ENCODE peak calls at places on chromosome 11, in four cellular contexts. U is IMR-90, Y is K562, I is GM12878. T is an unnamed sample. For H3K4me1, the result is how much of the 10 kb centered on the place peaks cover.

GRCh38 chr11:134385774-134386565 is 26.1 kb downstream of the B3GAT1 start:
- DNase-seq in I (no peak), Y (no peak), U (no peak), T (no peak)

GRCh38 chr11:57597971-57598830 is 716 bp downstream of the SERPING1 start:
- DNase-seq in Y (peak), I (no peak), U (peak), T (no peak)

GRCh38 chr11:14678350-14678749 is 34.7 kb downstream of the PDE3B start:
- DNase-seq in U (no peak), Y (no peak), I (no peak), T (no peak)

GRCh38 chr11:91220476-91221202 is 997.8 kb upstream of the CHORDC1 start:
- DNase-seq in I (no peak), Y (no peak), U (peak), T (no peak)

GRCh38 chr11:80167766-80168165 is 726.9 kb upstream of the TENM4 start:
- DNase-seq in Y (no peak), I (no peak), U (no peak), T (no peak)

GRCh38 chr11:113305440-113306336 is 8.7 kb upstream of the TTC12 start:
- DNase-seq in Y (peak), I (no peak), U (peak), T (peak)

GRCh38 chr11:75155570-75156422 is 4.9 kb downstream of the SLCO2B1 start:
- DNase-seq in Y (peak), U (no peak), I (no peak), T (no peak)

GRCh38 chr11:119723952-119724325 is 5.1 kb downstream of the NECTIN1 start:
- DNase-seq in I (no peak), Y (no peak), U (no peak), T (no peak)

GRCh38 chr11:19777032-19777341 is 64.3 kb downstream of the NAV2 start:
- DNase-seq in Y (no peak), I (no peak), U (no peak), T (no peak)

GRCh38 chr11:14105446-14105845 is 142.9 kb downstream of the SPON1 start:
- DNase-seq in Y (no peak), U (no peak), I (no peak), T (no peak)

GRCh38 chr11:82718307-82718706 is 15.4 kb downstream of the FAM181B start:
- DNase-seq in I (no peak), U (peak), Y (peak), T (peak)

GRCh38 chr11:61684870-61685610 is 4.8 kb downstream of the DAGLA start:
- DNase-seq in U (peak), Y (no peak), I (no peak), T (no peak)

GRCh38 chr11:121591405-121592033 is 138.8 kb upstream of the SORL1-AS1 start:
- DNase-seq in Y (peak), U (peak), I (peak), T (peak)

GRCh38 chr11:312092-312816 is 1.6 kb upstream of the IFITM1 start:
- DNase-seq in U (no peak), I (no peak), Y (no peak), T (no peak)

GRCh38 chr11:135022430-135022829 is 610.4 kb upstream of the B3GAT1 start:
- DNase-seq in I (no peak), U (no peak), Y (no peak), T (no peak)

GRCh38 chr11:30635401-30635989 is 49.3 kb upstream of the MPPED2 start:
- DNase-seq in Y (no peak), U (peak), I (no peak), T (peak)

GRCh38 chr11:130418756-130419155 is 9.7 kb downstream of the ADAMTS8 start:
- DNase-seq in I (no peak), Y (no peak), U (peak), T (no peak)

GRCh38 chr11:86067230-86068137 is 1.4 kb downstream of the PICALM start:
- DNase-seq in Y (no peak), I (no peak), U (no peak), T (peak)

GRCh38 chr11:134447696-134448095 is 35.7 kb upstream of the B3GAT1 start:
- DNase-seq in Y (no peak), U (no peak), I (no peak), T (no peak)

GRCh38 chr11:61482513-61482912 is 26.0 kb upstream of the LRRC10B start:
- DNase-seq in Y (peak), I (no peak), U (no peak), T (no peak)

GRCh38 chr11:31959711-31960110 is 131.2 kb upstream of the RCN1 start:
- DNase-seq in U (peak), Y (no peak), I (no peak), T (no peak)

GRCh38 chr11:112962854-112963367 is 1.7 kb downstream of the NCAM1 start:
- DNase-seq in Y (no peak), U (no peak), I (no peak), T (no peak)

GRCh38 chr11:102497061-102497460 is 33.5 kb downstream of the MMP7 start:
- DNase-seq in I (no peak), Y (no peak), U (peak), T (no peak)

GRCh38 chr11:58928691-58929090 is 10.6 kb upstream of the GLYATL1 start:
- DNase-seq in Y (no peak), I (no peak), U (no peak), T (no peak)

GRCh38 chr11:44033411-44033850 is 14.3 kb upstream of the ACCSL start:
- DNase-seq in U (no peak), Y (no peak), I (no peak), T (no peak)

GRCh38 chr11:61733120-61733978 is 19.1 kb upstream of the MYRF start:
- DNase-seq in Y (peak), I (peak), U (peak), T (peak)

GRCh38 chr11:134945993-134946392 is 534.0 kb upstream of the B3GAT1 start:
- DNase-seq in U (no peak), I (no peak), Y (no peak), T (no peak)

GRCh38 chr11:34339149-34340064 is 18.4 kb downstream of the ABTB2 start:
- DNase-seq in Y (no peak), U (no peak), I (peak), T (no peak)

GRCh38 chr11:129709801-129710398 is 105.7 kb upstream of the TMEM45B start:
- DNase-seq in Y (no peak), U (no peak), I (no peak), T (no peak)

GRCh38 chr11:15213471-15214231 is 98.9 kb downstream of the INSC start:
- DNase-seq in U (no peak), I (no peak), Y (no peak), T (no peak)

GRCh38 chr11:104484784-104485554 is 321.0 kb upstream of the PDGFD start:
- DNase-seq in I (no peak), Y (no peak), U (peak), T (no peak)

GRCh38 chr11:80163011-80163410 is 722.2 kb upstream of the TENM4 start:
- DNase-seq in I (no peak), Y (no peak), U (peak), T (no peak)

GRCh38 chr11:13336246-13336873 is 58.8 kb downstream of the BMAL1 start:
- DNase-seq in I (no peak), Y (no peak), U (peak), T (no peak)

GRCh38 chr11:114366331-114367243 is 33.7 kb downstream of the C11orf71 start:
- DNase-seq in I (no peak), U (peak), Y (no peak), T (peak)

GRCh38 chr11:133239530-133239929 is 292.8 kb downstream of the OPCML start:
- DNase-seq in I (no peak), Y (no peak), U (no peak), T (no peak)

DNA sequence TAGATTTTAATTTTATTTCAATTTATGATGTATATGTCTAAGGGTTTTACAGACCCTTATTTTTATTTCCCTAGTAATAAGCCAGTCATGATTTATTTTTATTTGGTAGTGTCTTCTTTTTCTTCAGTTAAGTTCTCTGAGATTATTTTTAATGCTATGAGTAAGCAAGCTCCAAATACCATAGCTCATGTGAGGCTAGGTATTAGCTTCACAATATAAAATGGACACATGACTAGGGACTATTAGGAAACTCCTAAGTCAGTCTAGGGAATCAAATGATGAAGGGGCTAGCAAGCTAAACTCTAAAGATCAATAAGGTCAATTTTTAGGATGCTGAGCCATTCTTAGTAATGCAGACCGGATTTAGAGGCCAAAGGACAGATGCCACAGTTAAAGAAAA is 45.9 kb downstream of the CKAP5 start:
- DNase-seq in Y (no peak), I (no peak), U (peak), T (peak)
- TF ChIP-seq FOS in Y (no peak), I (no peak), U (no peak), T (peak)

GRCh38 chr11:2378527-2379210 is 1.6 kb downstream of the CD81 start:
- DNase-seq in I (no peak), U (peak), Y (no peak), T (peak)
- H3K4me1 ChIP-seq in I (under half), U (under half), Y (under half), T (under half)

DNA sequence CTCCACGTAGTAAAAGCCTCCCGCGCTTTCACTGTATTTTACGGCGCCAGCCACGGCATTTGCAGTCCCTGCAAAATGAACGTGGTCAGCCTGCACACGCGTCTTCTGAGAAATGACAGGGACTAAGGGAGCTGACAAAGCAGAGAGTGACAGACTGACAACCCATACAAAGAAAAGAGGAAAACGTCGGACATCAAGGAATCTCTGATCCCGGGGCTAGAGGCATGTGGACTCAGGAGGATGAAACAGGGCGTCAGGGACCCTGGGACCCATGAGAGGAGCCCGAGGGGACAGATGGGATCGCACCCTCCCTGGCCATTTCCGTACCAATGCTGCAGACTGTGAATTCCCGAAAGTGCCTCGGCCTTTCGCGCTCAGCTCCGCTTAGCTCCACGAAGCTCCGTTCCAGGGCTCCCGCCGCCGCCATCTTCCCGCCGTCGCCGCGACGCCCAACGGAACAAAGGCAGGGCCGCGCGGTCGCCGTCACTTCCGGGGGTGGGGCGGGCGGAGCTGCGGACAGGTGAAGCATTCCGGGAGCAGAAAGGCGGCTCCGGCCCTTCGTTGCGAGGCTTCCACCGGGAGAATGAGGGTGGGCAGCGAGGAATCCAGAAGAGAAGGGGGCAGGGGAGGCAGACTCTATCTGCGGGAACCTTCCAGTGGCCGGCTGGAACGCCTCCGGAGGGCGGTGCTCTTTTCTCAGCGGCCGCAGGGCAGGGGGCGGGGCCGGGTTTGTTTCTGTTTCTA is at the start of gene NUP160:
- DNase-seq in U (peak), I (no peak), Y (peak), T (peak)
- TF ChIP-seq FOS in U (no peak), I (no peak), Y (no peak), T (no peak)

DNA sequence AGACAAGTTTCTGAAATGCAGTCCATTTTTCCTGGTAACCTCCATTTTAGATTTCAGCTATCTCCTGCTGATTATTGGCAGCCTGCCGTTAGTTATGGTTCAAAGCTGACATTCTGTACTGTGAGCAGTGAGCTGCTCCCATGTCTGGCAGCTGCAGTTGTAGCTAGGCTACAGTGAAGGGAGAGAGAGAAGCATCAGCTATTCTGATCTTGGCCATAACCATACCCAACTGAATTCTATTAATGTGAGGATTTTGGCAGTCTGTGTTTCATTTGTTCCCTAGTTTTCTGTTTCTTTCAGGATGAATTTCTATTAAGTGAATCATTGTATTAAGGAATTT is 33.4 kb downstream of the SIK2 start:
- DNase-seq in I (no peak), U (peak), Y (peak), T (no peak)
- H3K4me1 ChIP-seq in I (under half), U (under half), Y (under half), T (under half)

GRCh38 chr11:27553186-27553585 is 46.6 kb upstream of the LIN7C start:
- DNase-seq in I (no peak), U (no peak), Y (no peak), T (no peak)

GRCh38 chr11:27555264-27555663 is 48.7 kb upstream of the LIN7C start:
- DNase-seq in I (no peak), U (no peak), Y (no peak), T (no peak)

GRCh38 chr11:27552356-27552755 is 45.8 kb upstream of the LIN7C start:
- DNase-seq in U (no peak), I (no peak), Y (no peak), T (no peak)

GRCh38 chr11:27558401-27558800 is 51.8 kb upstream of the LIN7C start:
- DNase-seq in U (peak), I (no peak), Y (no peak), T (no peak)

DNA sequence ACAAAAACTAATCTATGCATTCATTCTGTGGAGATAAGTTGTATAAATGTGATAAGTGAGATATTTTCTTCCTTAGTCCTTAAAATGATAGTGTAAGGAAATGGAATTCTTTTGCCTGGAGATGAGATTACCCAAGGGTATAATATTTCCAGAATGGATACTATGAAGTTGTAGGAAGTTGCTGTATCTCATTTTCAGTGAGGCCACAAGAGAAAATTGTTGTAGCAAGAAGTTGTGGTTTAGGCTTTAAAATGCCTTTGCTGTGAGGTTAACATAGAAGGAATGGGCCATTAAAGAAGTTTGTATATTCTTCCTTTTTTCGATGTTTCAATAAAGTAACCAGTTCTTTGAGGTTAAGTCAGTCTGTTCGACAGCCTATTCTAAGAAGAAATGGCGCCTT is 50.7 kb upstream of the LIN7C start:
- DNase-seq in U (peak), I (no peak), Y (no peak), T (no peak)
- TF ChIP-seq FOS in U (no peak), I (no peak), Y (no peak), T (no peak)

GRCh38 chr11:64241430-64242153 is 697 bp downstream of the FKBP2 start:
- DNase-seq in U (peak), Y (peak), I (no peak), T (peak)
- H3K4me1 ChIP-seq in U (under half), Y (under half), I (under half), T (under half)

GRCh38 chr11:60130496-60130895 is 42.0 kb downstream of the MS4A2 start:
- DNase-seq in Y (peak), I (no peak), U (no peak), T (peak)
- TF ChIP-seq FOS in Y (no peak), I (no peak), U (no peak), T (no peak)

GRCh38 chr11:69393178-69393832 is 88.2 kb upstream of the LINC01488 start:
- DNase-seq in U (no peak), Y (no peak), I (no peak), T (no peak)

GRCh38 chr11:69393865-69394233 is 87.6 kb upstream of the LINC01488 start:
- DNase-seq in Y (peak), I (no peak), U (no peak), T (no peak)

GRCh38 chr11:69394234-69394891 is 87.1 kb upstream of the LINC01488 start:
- DNase-seq in Y (peak), U (no peak), I (no peak), T (no peak)

GRCh38 chr11:69396051-69396947 is 85.2 kb upstream of the LINC01488 start:
- DNase-seq in U (no peak), Y (peak), I (no peak), T (no peak)

GRCh38 chr11:69394902-69395690 is 86.4 kb upstream of the LINC01488 start:
- DNase-seq in U (no peak), Y (no peak), I (no peak), T (no peak)
- H3K4me1 ChIP-seq in U (under half), Y (half or more), I (under half), T (under half)

GRCh38 chr11:110433393-110434333 is 3.9 kb downstream of the FDX1 start:
- DNase-seq in U (peak), Y (peak), I (no peak), T (peak)
- TF ChIP-seq FOS in U (no peak), Y (no peak), I (no peak), T (no peak)

DNA sequence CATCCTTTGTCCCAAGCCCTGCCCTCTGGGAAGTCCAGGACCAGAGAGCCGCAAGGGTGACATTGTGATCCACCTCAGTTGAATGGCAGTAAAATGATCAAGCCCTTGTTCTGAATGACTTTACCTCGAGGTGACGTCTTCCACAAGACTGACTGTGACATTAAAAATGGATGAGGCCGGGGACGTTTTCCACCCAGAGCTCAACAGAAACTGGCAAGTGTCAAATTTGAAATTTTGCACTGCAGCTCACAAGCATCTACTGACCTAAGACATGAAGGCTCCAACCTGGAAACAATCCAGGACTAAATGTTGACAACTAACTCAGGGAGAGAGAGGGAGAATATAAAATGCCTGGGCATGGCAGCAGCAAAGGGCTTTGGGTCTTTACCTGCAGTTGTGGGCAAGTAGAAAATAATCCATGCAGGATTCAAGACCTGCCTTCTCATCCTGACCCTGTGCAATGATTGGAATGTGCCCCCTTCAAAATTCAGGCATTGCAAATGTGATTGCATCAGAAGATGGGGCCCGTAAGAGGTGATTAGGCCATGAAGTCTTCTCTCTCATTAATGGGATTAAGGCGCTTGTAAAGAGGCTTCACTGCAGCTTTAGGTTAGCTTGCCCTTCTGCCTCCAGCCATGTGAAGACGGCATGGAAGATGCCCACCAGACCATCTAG is 33.6 kb upstream of the CLMP start:
- DNase-seq in I (no peak), U (no peak), Y (no peak), T (no peak)
- H3K4me1 ChIP-seq in I (under half), U (under half), Y (under half), T (under half)